ENCODE peak calls at places on chromosomes 12 and 14, in ten cellular contexts. Q is GM12865, T is hepatic stellate cell, Z is HepG2, D is Panc1, X is anterior cingulate cortex, G is Calu3, A is ACHN, E is glutamatergic neuron, F is AG10803. B is an unnamed sample.

GRCh38 chr14:77421241-77421640 is 2.1 kb downstream of the NOXRED1 start:
- DNase-seq in Q (no peak), T (no peak), Z (no peak), D (no peak), X (no peak), G (no peak), A (no peak), E (no peak), F (peak), B (no peak)

GRCh38 chr12:108731105-108731865 is at the start of gene CORO1C:
- DNase-seq in Q (peak), T (peak), Z (peak), D (no peak), X (peak), G (peak), A (peak), E (peak), F (peak), B (peak)

GRCh38 chr12:2183556-2184541 is 131.1 kb downstream of the CACNA1C start:
- DNase-seq in Q (no peak), T (peak), Z (peak), D (no peak), X (no peak), G (no peak), A (no peak), E (no peak), F (peak), B (no peak)

GRCh38 chr12:89163918-89164317 is 188.4 kb downstream of the DUSP6 start:
- DNase-seq in Q (no peak), T (no peak), Z (no peak), D (no peak), X (no peak), G (no peak), A (no peak), E (no peak), F (no peak), B (peak)

GRCh38 chr14:103495854-103496253 is 26.8 kb downstream of the CKB start:
- DNase-seq in Q (no peak), T (no peak), Z (no peak), D (no peak), X (no peak), G (no peak), A (no peak), E (no peak), F (no peak), B (no peak)

GRCh38 chr14:36931796-36932195 is 240.6 kb downstream of the SLC25A21 start:
- DNase-seq in Q (no peak), T (no peak), Z (no peak), D (no peak), X (no peak), G (no peak), A (no peak), E (no peak), F (no peak), B (no peak)

GRCh38 chr12:59736786-59737185 is 141.0 kb downstream of the SLC16A7 start:
- DNase-seq in Q (no peak), T (peak), Z (no peak), D (no peak), X (no peak), G (peak), A (no peak), E (peak), F (peak), B (no peak)

GRCh38 chr14:104291123-104292000 is 153.0 kb downstream of the KIF26A start:
- DNase-seq in Q (no peak), T (no peak), Z (no peak), D (no peak), X (no peak), G (no peak), A (no peak), E (peak), F (no peak), B (no peak)

GRCh38 chr14:61171687-61172086 is 109.5 kb downstream of the TMEM30B start:
- DNase-seq in Q (no peak), T (no peak), Z (no peak), D (no peak), X (no peak), G (no peak), A (no peak), E (no peak), F (peak), B (no peak)

GRCh38 chr12:41011939-41012338 is 176.2 kb upstream of the PDZRN4 start:
- DNase-seq in Q (peak), T (no peak), Z (peak), D (no peak), X (no peak), G (no peak), A (no peak), E (no peak), F (no peak), B (no peak)

GRCh38 chr14:51095854-51096823 is 1.2 kb upstream of the TRIM9 start:
- DNase-seq in Q (no peak), T (peak), Z (no peak), D (no peak), X (peak), G (no peak), A (peak), E (peak), F (peak), B (no peak)

GRCh38 chr12:107319536-107320030 is 226.2 kb upstream of the CRY1 start:
- DNase-seq in Q (no peak), T (no peak), Z (no peak), D (no peak), X (no peak), G (no peak), A (peak), E (no peak), F (no peak), B (no peak)

GRCh38 chr14:28242895-28243294 is 523.7 kb upstream of the FOXG1 start:
- DNase-seq in Q (no peak), T (no peak), Z (no peak), D (no peak), X (no peak), G (no peak), A (no peak), E (no peak), F (no peak), B (no peak)

GRCh38 chr14:75068294-75069020 is 984 bp upstream of the ZC2HC1C start:
- DNase-seq in Q (no peak), T (no peak), Z (no peak), D (no peak), X (no peak), G (no peak), A (peak), E (no peak), F (no peak), B (no peak)

GRCh38 chr12:82383930-82384513 is 25.7 kb downstream of the METTL25 start:
- DNase-seq in Q (peak), T (no peak), Z (no peak), D (no peak), X (no peak), G (peak), A (peak), E (no peak), F (peak), B (peak)

GRCh38 chr12:105933671-105934665 is 204.8 kb downstream of the NUAK1 start:
- DNase-seq in Q (no peak), T (peak), Z (no peak), D (no peak), X (no peak), G (no peak), A (peak), E (no peak), F (peak), B (peak)

GRCh38 chr14:68680541-68681051 is 112.3 kb downstream of the ZFP36L1 start:
- DNase-seq in Q (no peak), T (no peak), Z (no peak), D (no peak), X (no peak), G (no peak), A (no peak), E (no peak), F (peak), B (no peak)

GRCh38 chr12:74889563-74890236 is 319.9 kb downstream of the KCNC2 start:
- DNase-seq in Q (no peak), T (peak), Z (no peak), D (no peak), X (no peak), G (peak), A (peak), E (no peak), F (peak), B (no peak)

GRCh38 chr12:60209933-60210332 is 614.1 kb downstream of the SLC16A7 start:
- DNase-seq in Q (no peak), T (no peak), Z (no peak), D (no peak), X (no peak), G (no peak), A (no peak), E (no peak), F (no peak), B (no peak)

GRCh38 chr12:88237954-88238353 is 95.8 kb downstream of the TMTC3 start:
- DNase-seq in Q (peak), T (no peak), Z (no peak), D (no peak), X (no peak), G (peak), A (peak), E (no peak), F (peak), B (no peak)

GRCh38 chr12:56206373-56207166 is 15.2 kb downstream of the RNF41 start:
- DNase-seq in Q (peak), T (peak), Z (peak), D (no peak), X (peak), G (peak), A (peak), E (peak), F (peak), B (no peak)

GRCh38 chr12:94109154-94109553 is 39.2 kb upstream of the PLXNC1 start:
- DNase-seq in Q (peak), T (peak), Z (no peak), D (no peak), X (no peak), G (no peak), A (no peak), E (no peak), F (peak), B (no peak)

GRCh38 chr12:32039341-32039740 is 67.3 kb upstream of the BICD1 start:
- DNase-seq in Q (no peak), T (no peak), Z (no peak), D (no peak), X (no peak), G (no peak), A (no peak), E (no peak), F (peak), B (no peak)

GRCh38 chr12:6551496-6552139 is 4.2 kb downstream of the IFFO1 start:
- DNase-seq in Q (no peak), T (peak), Z (no peak), D (no peak), X (no peak), G (no peak), A (no peak), E (no peak), F (peak), B (no peak)

GRCh38 chr14:101235042-101235871 is 326.0 kb upstream of the DIO3 start:
- DNase-seq in Q (peak), T (no peak), Z (peak), D (no peak), X (peak), G (peak), A (peak), E (peak), F (peak), B (peak)

GRCh38 chr12:64760808-64761573 is 1.8 kb upstream of the GNS start:
- DNase-seq in Q (no peak), T (no peak), Z (no peak), D (no peak), X (no peak), G (no peak), A (no peak), E (no peak), F (no peak), B (no peak)

GRCh38 chr12:108907861-108908302 is 28.0 kb downstream of the DAO start:
- DNase-seq in Q (no peak), T (no peak), Z (peak), D (no peak), X (no peak), G (peak), A (peak), E (no peak), F (peak), B (no peak)

GRCh38 chr12:115383668-115384067 is 699.7 kb upstream of the TBX3 start:
- DNase-seq in Q (no peak), T (no peak), Z (no peak), D (no peak), X (no peak), G (no peak), A (no peak), E (no peak), F (peak), B (peak)

GRCh38 chr12:87935216-87935615 is 94.0 kb downstream of the C12orf50 start:
- DNase-seq in Q (no peak), T (no peak), Z (no peak), D (no peak), X (no peak), G (no peak), A (no peak), E (no peak), F (no peak), B (no peak)

GRCh38 chr12:119544780-119545625 is 48.6 kb upstream of the TMEM233 start:
- DNase-seq in Q (peak), T (peak), Z (peak), D (peak), X (peak), G (peak), A (peak), E (peak), F (peak), B (peak)